ENCODE peak calls at places on chromosomes 12 and 14, in four cellular contexts. F, M, H and V are unnamed samples.

GRCh38 chr14:38039526-38039925 is 168.2 kb upstream of the SSTR1 start:
- DNase-seq in H (no peak), M (no peak), F (no peak), V (no peak)

GRCh38 chr12:49832836-49833421 is 4.7 kb upstream of the NCKAP5L start:
- DNase-seq in H (no peak), M (no peak), F (no peak), V (no peak)

GRCh38 chr12:131489718-131490117 is 221.2 kb upstream of the SFSWAP start:
- DNase-seq in M (no peak), F (no peak), H (no peak), V (no peak)

GRCh38 chr14:63656194-63656593 is 14.5 kb upstream of the WDR89 start:
- DNase-seq in F (no peak), M (no peak), H (no peak), V (no peak)

GRCh38 chr14:93042968-93043940 is 72.5 kb downstream of the ITPK1 start:
- DNase-seq in M (no peak), F (no peak), H (no peak), V (no peak)

GRCh38 chr14:91143862-91144261 is 30.0 kb downstream of the DGLUCY start:
- DNase-seq in H (no peak), F (no peak), M (no peak), V (no peak)

GRCh38 chr12:69998922-69999321 is 173.9 kb downstream of the MYRFL start:
- DNase-seq in M (no peak), F (no peak), H (no peak), V (no peak)

GRCh38 chr12:95141305-95141704 is 67.9 kb upstream of the NR2C1 start:
- DNase-seq in F (no peak), H (no peak), M (no peak), V (no peak)

GRCh38 chr14:101992708-101993107 is 28.3 kb downstream of the DYNC1H1 start:
- DNase-seq in H (peak; percentile 84), F (peak; percentile 48), M (no peak), V (peak; percentile 13)

GRCh38 chr12:62581288-62582064 is 114.8 kb downstream of the MON2 start:
- DNase-seq in F (no peak), H (no peak), M (peak; percentile 51), V (no peak)

GRCh38 chr14:59306775-59307174 is 118.3 kb downstream of the DAAM1 start:
- DNase-seq in M (no peak), F (no peak), H (no peak), V (no peak)

GRCh38 chr14:76924363-76925151 is 98.3 kb downstream of the LRRC74A start:
- DNase-seq in F (no peak), H (no peak), M (no peak), V (no peak)

GRCh38 chr12:59708059-59708458 is 112.2 kb downstream of the SLC16A7 start:
- DNase-seq in H (no peak), F (no peak), M (no peak), V (no peak)

GRCh38 chr12:40224439-40225291 is at the start of gene LRRK2:
- DNase-seq in H (no peak), M (peak; percentile 11), F (no peak), V (no peak)

GRCh38 chr12:48508987-48509386 is 16.4 kb upstream of the OR8S1 start:
- DNase-seq in H (no peak), M (no peak), F (no peak), V (no peak)

DNA sequence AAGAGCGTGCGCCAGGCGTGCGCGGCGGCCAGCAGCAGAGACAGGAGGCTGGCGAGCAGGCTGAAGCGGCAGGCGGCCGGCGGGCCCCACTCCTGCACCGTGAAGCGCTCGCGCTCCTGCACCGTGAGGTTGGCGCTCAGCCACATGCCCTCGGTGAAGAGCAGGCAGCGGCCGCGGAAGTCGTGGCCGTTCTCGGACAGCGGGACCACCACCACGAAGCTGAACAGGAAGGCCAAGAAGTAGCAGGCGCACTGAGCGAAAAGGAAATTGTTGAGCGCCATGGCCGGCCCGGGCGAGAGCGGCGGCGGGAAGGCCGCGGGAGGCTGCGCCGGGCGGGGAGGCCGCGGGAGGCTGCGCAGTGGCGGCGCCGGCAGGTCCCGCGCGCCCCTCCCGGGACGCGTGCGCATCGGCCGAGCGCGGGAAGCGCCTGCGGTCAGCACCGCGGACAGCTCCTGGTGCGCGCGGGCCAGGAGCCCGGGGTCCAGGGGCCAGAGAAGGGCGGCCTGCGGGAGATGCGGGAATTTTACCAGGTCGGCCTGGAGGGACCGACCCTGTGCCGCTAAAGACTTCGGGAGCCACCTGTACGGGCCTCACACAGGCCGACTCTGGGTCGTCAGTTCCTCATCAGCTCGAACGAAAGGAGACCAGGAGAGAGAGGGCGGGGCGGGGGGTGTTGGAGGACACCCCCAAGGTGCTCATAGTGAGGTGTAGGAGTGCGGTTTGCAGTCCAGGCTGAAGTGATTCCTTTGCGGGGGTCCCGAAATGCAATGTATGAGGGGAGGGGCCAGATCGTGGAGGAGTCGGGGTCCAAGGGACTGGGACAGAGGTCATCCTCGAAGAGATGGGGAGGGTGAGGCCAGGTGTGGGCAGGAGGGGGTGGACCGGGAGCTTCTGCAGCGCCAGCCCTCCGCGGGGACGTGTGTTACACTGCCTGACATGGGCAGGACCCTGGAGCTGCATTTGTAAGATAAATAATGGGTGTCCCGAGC is at the start of gene TMEM179:
- DNase-seq in F (peak; percentile 43), H (no peak), M (peak; percentile 55), V (no peak)
- TF ChIP-seq SPI1 in F (no peak), H (no peak), M (no peak), V (no peak)

GRCh38 chr12:66823857-66824570 is 145.1 kb upstream of the GRIP1 start:
- DNase-seq in M (no peak), H (no peak), F (no peak), V (no peak)
- TF ChIP-seq SPI1 in M (no peak), H (no peak), F (no peak), V (no peak)

DNA sequence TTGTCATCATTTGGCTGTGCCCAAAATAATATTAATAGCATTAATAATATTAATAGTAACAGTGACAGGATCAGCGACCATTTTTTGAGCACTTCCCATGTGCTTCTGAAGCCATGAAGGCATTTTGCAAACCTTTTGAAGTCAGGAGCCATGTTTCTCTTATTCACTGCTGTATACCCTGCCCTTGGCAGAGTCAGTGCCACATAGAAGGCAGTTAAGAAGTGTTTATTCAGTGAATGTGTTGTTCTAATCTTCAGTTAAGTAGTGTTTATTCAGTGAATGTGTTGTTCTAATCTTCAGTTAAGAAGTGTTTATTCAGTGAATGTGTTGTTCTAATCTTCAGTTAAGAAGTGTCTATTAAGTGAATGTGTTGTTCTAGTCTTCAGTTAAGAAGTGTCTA is 319.7 kb upstream of the NAV3 start:
- DNase-seq in H (no peak), F (no peak), M (no peak), V (no peak)
- TF ChIP-seq SPI1 in H (no peak), F (no peak), M (no peak), V (no peak)

GRCh38 chr12:75863475-75863874 is 168.1 kb downstream of the PHLDA1 start:
- DNase-seq in H (no peak), F (no peak), M (no peak), V (no peak)

GRCh38 chr12:75865315-75865714 is 166.3 kb downstream of the PHLDA1 start:
- DNase-seq in F (no peak), H (no peak), M (no peak), V (no peak)

GRCh38 chr12:75859868-75860267 is 171.7 kb downstream of the PHLDA1 start:
- DNase-seq in H (no peak), M (no peak), F (no peak), V (no peak)

GRCh38 chr12:75868501-75868900 is 163.1 kb downstream of the PHLDA1 start:
- DNase-seq in F (no peak), M (no peak), H (no peak), V (no peak)

DNA sequence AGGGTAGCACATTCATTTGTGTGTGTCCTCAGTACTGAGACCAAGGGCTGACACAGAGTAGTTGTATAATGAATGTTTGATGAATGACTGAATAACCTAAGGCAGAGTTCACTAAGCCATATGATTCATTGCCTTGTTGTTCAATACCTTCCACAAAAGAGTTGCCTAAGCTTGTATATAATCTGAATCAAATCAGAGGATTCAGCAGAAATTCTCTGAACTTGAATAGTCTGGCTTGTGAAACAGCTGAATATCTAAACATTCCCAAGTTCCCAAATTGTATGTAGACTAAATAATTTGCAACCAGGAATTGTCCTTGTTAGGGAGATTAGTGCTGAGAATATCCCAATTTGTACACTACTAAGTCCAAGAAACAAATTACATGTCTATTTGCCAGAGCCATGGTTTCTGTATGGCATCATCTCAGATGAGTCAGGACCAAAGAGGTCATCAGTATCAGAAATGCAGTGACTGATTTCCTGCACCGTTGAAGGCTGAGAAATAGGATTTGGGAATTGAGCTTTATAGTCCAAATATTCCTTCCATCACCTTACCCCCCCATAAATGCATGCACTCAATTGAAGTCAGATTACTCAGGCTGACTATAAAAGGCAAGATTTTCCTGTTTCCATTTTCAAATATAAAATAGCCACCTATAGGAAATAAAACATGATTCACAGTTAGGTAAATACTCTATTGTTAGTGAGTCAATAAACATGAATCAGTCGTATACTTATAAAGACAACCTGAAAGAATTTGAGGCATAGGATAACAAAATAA is 168.7 kb downstream of the PHLDA1 start:
- DNase-seq in F (no peak), M (no peak), H (no peak), V (no peak)
- TF ChIP-seq SPI1 in F (no peak), M (no peak), H (no peak), V (no peak)

DNA sequence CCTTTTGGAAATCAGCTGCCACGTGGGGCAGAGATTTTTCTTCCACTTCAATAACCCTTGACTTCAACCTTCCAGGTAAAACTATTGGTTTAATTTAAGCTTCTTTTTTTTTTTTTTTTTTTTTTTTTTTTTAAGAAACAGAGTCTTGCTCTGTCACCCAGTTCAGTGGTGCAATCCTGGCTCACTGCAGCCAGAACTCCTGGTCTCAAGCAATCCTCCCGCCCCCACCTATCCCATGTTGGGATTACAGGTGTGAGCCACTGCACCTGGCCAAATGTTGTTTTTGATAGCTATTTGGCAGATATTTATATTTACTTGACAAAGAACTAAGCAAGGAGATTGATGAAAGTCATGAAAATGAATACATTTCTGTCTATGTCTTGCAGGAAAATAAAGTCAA is 65.1 kb downstream of the SINHCAF start:
- DNase-seq in H (no peak), M (no peak), F (no peak), V (no peak)
- TF ChIP-seq SPI1 in H (no peak), M (no peak), F (no peak), V (no peak)

GRCh38 chr14:65160091-65160490 is 57.8 kb upstream of the MAX start:
- DNase-seq in M (no peak), H (no peak), F (no peak), V (no peak)

GRCh38 chr14:65151329-65152010 is 49.2 kb upstream of the MAX start:
- DNase-seq in M (no peak), F (no peak), H (no peak), V (no peak)

GRCh38 chr14:65159281-65160062 is 57.2 kb upstream of the MAX start:
- DNase-seq in M (no peak), F (no peak), H (peak; percentile 68), V (no peak)

GRCh38 chr14:65153101-65153500 is 50.8 kb upstream of the MAX start:
- DNase-seq in F (no peak), M (no peak), H (no peak), V (no peak)

GRCh38 chr14:65156568-65157366 is 54.5 kb upstream of the MAX start:
- DNase-seq in H (peak; percentile 45), M (no peak), F (no peak), V (peak; percentile 45)
- TF ChIP-seq SPI1 in H (peak; percentile 93), M (no peak), F (peak; percentile 80), V (no peak)

DNA sequence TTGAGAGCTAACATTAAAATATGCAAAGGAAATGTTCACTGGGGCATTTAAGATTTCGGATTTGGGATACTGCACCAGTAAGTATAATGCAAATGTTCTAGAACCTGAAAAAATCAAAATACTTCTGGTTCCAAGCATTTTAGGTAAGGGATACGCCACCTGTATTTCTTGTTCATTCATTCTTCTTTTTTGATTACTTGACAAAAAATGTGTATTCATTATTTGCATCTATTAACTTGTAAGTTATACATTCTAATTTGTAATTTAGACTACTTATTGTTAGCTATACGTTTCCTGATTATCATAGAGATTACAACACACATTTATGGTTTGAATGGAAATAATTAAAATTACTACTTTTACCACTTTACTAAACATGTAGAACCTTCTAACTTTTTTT is 486.9 kb downstream of the SOX5 start:
- DNase-seq in F (no peak), H (no peak), M (no peak), V (no peak)
- TF ChIP-seq SPI1 in F (no peak), H (no peak), M (no peak), V (no peak)